ENCODE peak calls at places on chromosome 9, in six cellular contexts. G is T-cell, H is right cardiac atrium, R is upper lobe of right lung, S is OCI-M1, B is EL. U is an unnamed sample.

GRCh38 chr9:136207616-136208015 is 2.7 kb upstream of the LHX3 start:
- DNase-seq in G (no peak), H (no peak), R (no peak), S (no peak), B (no peak), U (no peak)

GRCh38 chr9:133449760-133450159 is 10.0 kb upstream of the CACFD1 start:
- DNase-seq in G (no peak), H (no peak), R (peak; percentile 79), S (no peak), B (no peak), U (no peak)

GRCh38 chr9:135008416-135008815 is 79.1 kb upstream of the OLFM1 start:
- DNase-seq in G (no peak), H (no peak), R (peak; percentile 51), S (no peak), B (no peak), U (peak; percentile 20)

GRCh38 chr9:98192503-98193335 is at the start of gene CORO2A:
- DNase-seq in G (peak; percentile 39), H (peak; percentile 88), R (peak; percentile 94), S (peak; percentile 87), B (peak; percentile 78), U (peak; percentile 79)

GRCh38 chr9:77770340-77770739 is 122.2 kb upstream of the GNA14 start:
- DNase-seq in G (no peak), H (no peak), R (no peak), S (no peak), B (no peak), U (no peak)

GRCh38 chr9:87556821-87557220 is 59.2 kb downstream of the DAPK1 start:
- DNase-seq in G (no peak), H (peak; percentile 62), R (no peak), S (peak; percentile 79), B (no peak), U (no peak)

GRCh38 chr9:70012569-70012968 is 31.1 kb upstream of the MAMDC2 start:
- DNase-seq in G (no peak), H (no peak), R (no peak), S (no peak), B (peak; percentile 3), U (no peak)

GRCh38 chr9:74336161-74336560 is 161.0 kb upstream of the RORB start:
- DNase-seq in G (no peak), H (no peak), R (no peak), S (no peak), B (no peak), U (no peak)

GRCh38 chr9:136362450-136362784 is 1.1 kb downstream of the DNLZ start:
- DNase-seq in G (no peak), H (peak; percentile 81), R (no peak), S (no peak), B (no peak), U (no peak)

GRCh38 chr9:78029601-78030552 is 1.7 kb downstream of the GNAQ start:
- DNase-seq in G (no peak), H (no peak), R (no peak), S (peak; percentile 86), B (peak; percentile 49), U (no peak)

U was measured in cardiac septum.